ENCODE peak calls at places on chromosomes 11 and 22, in four cellular contexts. W, R, S and X are unnamed samples.

GRCh38 chr11:72247584-72247983 is 3.6 kb upstream of the PHOX2A start:
- DNase-seq in R (no peak), W (no peak), S (no peak), X (no peak)

GRCh38 chr11:110501428-110501827 is 71.7 kb downstream of the FDX1 start:
- DNase-seq in R (peak; percentile 55), W (no peak), S (no peak), X (no peak)

GRCh38 chr11:119416606-119417580 is 6.1 kb downstream of the THY1 start:
- DNase-seq in W (no peak), S (no peak), R (peak; percentile 72), X (no peak)

GRCh38 chr11:26230021-26230420 is 101.9 kb upstream of the ANO3 start:
- DNase-seq in W (no peak), S (no peak), R (no peak), X (no peak)

GRCh38 chr22:38696606-38697005 is 4.1 kb downstream of the JOSD1 start:
- DNase-seq in W (peak; percentile 68), R (no peak), S (no peak), X (no peak)

GRCh38 chr22:20881231-20881630 is 22.4 kb downstream of the SNAP29 start:
- DNase-seq in W (no peak), R (peak; percentile 7), S (no peak), X (no peak)

GRCh38 chr11:68040121-68040956 is 1.5 kb downstream of the TCIRG1 start:
- DNase-seq in S (peak; percentile 89), W (no peak), R (peak; percentile 83), X (peak; percentile 64)

GRCh38 chr11:71186861-71187260 is 65.5 kb downstream of the SHANK2 start:
- DNase-seq in S (peak; percentile 56), R (no peak), W (no peak), X (no peak)

GRCh38 chr11:44875056-44875455 is 75.6 kb downstream of the TP53I11 start:
- DNase-seq in W (no peak), R (no peak), S (no peak), X (no peak)

GRCh38 chr11:117096973-117097566 is 1.2 kb downstream of the SIK3 start:
- DNase-seq in S (no peak), W (no peak), R (no peak), X (no peak)

GRCh38 chr11:67630943-67631331 is 1.2 kb upstream of the NUDT8 start:
- DNase-seq in W (no peak), R (no peak), S (no peak), X (no peak)

GRCh38 chr11:116309446-116309845 is 463.3 kb downstream of the BUD13 start:
- DNase-seq in S (no peak), R (no peak), W (no peak), X (no peak)

GRCh38 chr11:10485646-10486045 is 30.6 kb downstream of the AMPD3 start:
- DNase-seq in W (no peak), R (no peak), S (no peak), X (no peak)

GRCh38 chr11:96311120-96311568 is 31.9 kb downstream of the MAML2 start:
- DNase-seq in R (no peak), S (no peak), W (no peak), X (no peak)

GRCh38 chr11:112321521-112322172 is 61.0 kb upstream of the PLET1 start:
- DNase-seq in S (peak; percentile 85), R (no peak), W (peak; percentile 57), X (peak; percentile 89)

GRCh38 chr22:24772493-24773220 is 1.9 kb downstream of the PIWIL3 start:
- DNase-seq in W (peak; percentile 61), S (no peak), R (no peak), X (no peak)

GRCh38 chr22:28247667-28248363 is 328.8 kb upstream of the PITPNB start:
- DNase-seq in R (no peak), W (no peak), S (no peak), X (no peak)

GRCh38 chr11:1310772-1311468 is 1.5 kb upstream of the TOLLIP start:
- DNase-seq in R (no peak), W (no peak), S (no peak), X (no peak)

GRCh38 chr11:124983674-124984511 is 29.9 kb downstream of the CCDC15 start:
- DNase-seq in W (no peak), R (no peak), S (peak; percentile 59), X (no peak)

GRCh38 chr11:76602431-76602861 is 68.1 kb downstream of the LRRC32 start:
- DNase-seq in S (peak; percentile 82), W (no peak), R (peak; percentile 50), X (no peak)

GRCh38 chr11:84117394-84117793 is 831.2 kb upstream of the CCDC90B start:
- DNase-seq in R (no peak), W (no peak), S (no peak), X (no peak)

GRCh38 chr11:8766043-8766992 is 83.7 kb downstream of the RPL27A start:
- DNase-seq in S (no peak), R (no peak), W (no peak), X (no peak)

GRCh38 chr11:118820412-118821357 is 29.7 kb upstream of the DDX6 start:
- DNase-seq in W (peak; percentile 50), S (peak; percentile 95), R (peak; percentile 92), X (peak; percentile 77)

GRCh38 chr11:4865855-4866254 is 15.8 kb upstream of the OR51T1 start:
- DNase-seq in R (no peak), S (no peak), W (no peak), X (no peak)

GRCh38 chr11:102197759-102198158 is 87.5 kb downstream of the YAP1 start:
- DNase-seq in S (no peak), W (no peak), R (no peak), X (no peak)

GRCh38 chr11:45900916-45901617 is 6.0 kb downstream of the FREY1 start:
- DNase-seq in S (peak; percentile 75), W (no peak), R (no peak), X (no peak)

GRCh38 chr11:31958086-31958735 is 132.7 kb upstream of the RCN1 start:
- DNase-seq in S (no peak), R (peak; percentile 58), W (peak; percentile 40), X (peak; percentile 52)

GRCh38 chr11:117980716-117981115 is 5.5 kb upstream of the IL10RA start:
- DNase-seq in W (no peak), R (no peak), S (no peak), X (peak; percentile 22)

GRCh38 chr11:67543585-67543984 is 20.3 kb upstream of the CABP2 start:
- DNase-seq in R (no peak), S (no peak), W (no peak), X (no peak)

GRCh38 chr22:49566141-49566541 is 261.5 kb downstream of the BRD1 start:
- DNase-seq in W (no peak), R (no peak), S (peak; percentile 37), X (no peak)

GRCh38 chr11:122354029-122354697 is 238.1 kb upstream of the BLID start:
- DNase-seq in W (no peak), S (no peak), R (no peak), X (no peak)

GRCh38 chr22:33440756-33441155 is 382.6 kb upstream of the SYN3 start:
- DNase-seq in R (no peak), S (no peak), W (no peak), X (no peak)

GRCh38 chr11:65489706-65490310 is 9.0 kb upstream of the MALAT1 start:
- DNase-seq in W (no peak), S (peak; percentile 76), R (peak; percentile 71), X (no peak)
- H3K4me1 ChIP-seq in W (peaks cover 99% of the 10 kb centered on the region), S (peaks cover 82% of the 10 kb centered on the region), R (peaks cover 2% of the 10 kb centered on the region), X (peaks cover 49% of the 10 kb centered on the region)

DNA sequence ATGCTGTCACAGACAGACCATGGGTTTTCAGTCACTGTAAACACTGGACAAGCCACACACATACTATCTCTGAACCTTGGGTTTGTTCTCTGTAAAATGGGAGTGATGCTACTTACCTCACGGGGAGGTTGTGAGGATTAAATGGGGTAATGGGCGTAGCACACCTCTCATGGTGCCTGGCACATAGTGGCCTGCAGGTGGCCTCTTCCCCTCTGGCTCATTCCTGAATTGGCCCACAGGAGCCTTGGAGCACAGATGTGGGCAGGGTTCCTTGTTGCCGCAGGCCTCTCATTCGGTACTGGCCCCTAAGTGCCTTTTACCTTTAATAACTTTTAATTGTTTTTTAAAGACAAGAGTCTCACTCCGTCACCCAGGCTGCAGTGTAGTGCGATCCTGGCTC is 11.7 kb downstream of the MICAL2 start:
- DNase-seq in R (no peak), S (no peak), W (peak; percentile 48), X (no peak)
- H3K27ac ChIP-seq in R (no peak overlapping the region), S (no peak overlapping the region), W (no peak overlapping the region), X (no peak overlapping the region)

GRCh38 chr11:126105748-126106080 is 43.0 kb upstream of the CDON start:
- DNase-seq in W (no peak), R (no peak), S (no peak), X (no peak)
- H3K4me1 ChIP-seq in W (peaks cover 10% of the 10 kb centered on the region), R (no peaks in the 10 kb centered on the region), S (no peaks in the 10 kb centered on the region), X (peaks cover 3% of the 10 kb centered on the region)

GRCh38 chr11:61737131-61737530 is 15.3 kb upstream of the MYRF start:
- DNase-seq in R (no peak), W (no peak), S (no peak), X (no peak)

GRCh38 chr11:61734767-61735166 is 17.7 kb upstream of the MYRF start:
- DNase-seq in W (no peak), S (peak; percentile 66), R (no peak), X (no peak)

GRCh38 chr11:61736310-61736709 is 16.1 kb upstream of the MYRF start:
- DNase-seq in R (no peak), W (no peak), S (no peak), X (no peak)

GRCh38 chr11:61733120-61733978 is 19.1 kb upstream of the MYRF start:
- DNase-seq in R (peak; percentile 92), W (peak; percentile 63), S (peak; percentile 94), X (peak; percentile 84)

DNA sequence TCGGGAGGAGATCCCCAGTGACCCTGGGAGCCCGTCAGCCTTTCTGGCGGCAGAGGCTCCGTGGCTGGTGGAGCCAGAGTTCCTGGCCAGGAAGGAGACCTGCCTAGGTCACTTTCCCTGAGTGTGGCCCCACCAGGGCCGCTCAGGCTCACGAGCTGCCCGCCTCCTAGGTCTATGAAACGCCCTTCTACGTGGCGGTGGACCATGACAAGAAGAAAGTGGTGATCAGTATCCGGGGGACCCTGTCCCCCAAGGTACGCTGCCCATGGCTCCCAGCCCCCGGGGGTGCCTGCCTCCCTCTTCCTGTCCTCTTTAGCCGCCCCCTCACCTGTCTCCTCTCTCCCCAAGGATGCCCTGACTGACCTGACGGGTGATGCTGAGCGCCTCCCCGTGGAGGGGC is 17.0 kb upstream of the MYRF start:
- DNase-seq in S (peak; percentile 68), W (no peak), R (no peak), X (no peak)
- H3K27ac ChIP-seq in S (no peak overlapping the region), W (no peak overlapping the region), R (no peak overlapping the region), X (no peak overlapping the region)

GRCh38 chr22:31279821-31280496 is 12.3 kb downstream of the PIK3IP1 start:
- DNase-seq in R (no peak), W (no peak), S (no peak), X (no peak)
- H3K4me1 ChIP-seq in R (no peaks in the 10 kb centered on the region), W (peaks cover 12% of the 10 kb centered on the region), S (no peaks in the 10 kb centered on the region), X (no peaks in the 10 kb centered on the region)

GRCh38 chr22:17787159-17788022 is 13.1 kb upstream of the BID start:
- DNase-seq in W (no peak), R (no peak), S (no peak), X (no peak)

GRCh38 chr22:17784776-17785175 is 10.5 kb upstream of the BID start:
- DNase-seq in S (no peak), W (no peak), R (no peak), X (no peak)

GRCh38 chr22:17788023-17788330 is 13.7 kb upstream of the BID start:
- DNase-seq in R (no peak), S (no peak), W (no peak), X (no peak)

GRCh38 chr22:17785185-17786184 is 11.2 kb upstream of the BID start:
- DNase-seq in R (peak; percentile 72), W (peak; percentile 41), S (no peak), X (peak; percentile 50)

GRCh38 chr22:17786435-17787158 is 12.3 kb upstream of the BID start:
- DNase-seq in R (no peak), S (peak; percentile 85), W (no peak), X (no peak)
- H3K27ac ChIP-seq in R (no peak overlapping the region), S (peak overlapping the region; percentile 1), W (no peak overlapping the region), X (peak overlapping the region; percentile 88)